ENCODE peak calls at places on chromosomes 16 and 17, in ten cellular contexts. C, D, Y, F, H, I, V, P, B and K are unnamed samples. For H3K4me1, the result is how much of the 10 kb centered on the place peaks cover.

GRCh38 chr17:70767102-70767701 is 597.9 kb downstream of the KCNJ2 start:
- DNase-seq in C (peak), D (peak), Y (peak), F (no peak), H (no peak), I (no peak), V (no peak), P (peak), B (no peak), K (no peak)

GRCh38 chr16:91484-91883 is 13.5 kb downstream of the MPG start:
- DNase-seq in C (peak), D (peak), Y (no peak), F (no peak), H (no peak), I (no peak), V (no peak), P (no peak), B (no peak), K (no peak)

GRCh38 chr17:17511293-17511741 is 15.1 kb upstream of the RASD1 start:
- DNase-seq in C (no peak), D (no peak), Y (no peak), F (no peak), H (peak), I (peak), V (no peak), P (no peak), B (no peak), K (no peak)

GRCh38 chr17:27519550-27519949 is 63.3 kb downstream of the KSR1 start:
- DNase-seq in C (no peak), D (no peak), Y (no peak), F (no peak), H (no peak), I (no peak), V (no peak), P (no peak), B (no peak), K (no peak)

GRCh38 chr17:12927541-12928425 is 90.0 kb downstream of the ELAC2 start:
- DNase-seq in C (no peak), D (no peak), Y (no peak), F (no peak), H (peak), I (no peak), V (no peak), P (no peak), B (no peak), K (no peak)

GRCh38 chr17:20154601-20155000 is 145.4 kb downstream of the SPECC1 start:
- DNase-seq in C (peak), D (no peak), Y (no peak), F (no peak), H (no peak), I (no peak), V (no peak), P (no peak), B (no peak), K (no peak)

GRCh38 chr16:50688867-50689266 is 4.5 kb upstream of the NOD2 start:
- DNase-seq in C (no peak), D (no peak), Y (no peak), F (no peak), H (no peak), I (no peak), V (no peak), P (no peak), B (no peak), K (no peak)

GRCh38 chr16:84284168-84284722 is 10.4 kb upstream of the WFDC1 start:
- DNase-seq in C (peak), D (peak), Y (no peak), F (no peak), H (peak), I (peak), V (no peak), P (peak), B (no peak), K (peak)

GRCh38 chr17:29589524-29590260 is at the start of gene GIT1:
- DNase-seq in C (peak), D (peak), Y (peak), F (peak), H (peak), I (peak), V (peak), P (peak), B (peak), K (peak)

GRCh38 chr17:29587591-29587990 is 1.9 kb downstream of the GIT1 start:
- DNase-seq in C (no peak), D (no peak), Y (no peak), F (no peak), H (no peak), I (no peak), V (no peak), P (no peak), B (no peak), K (no peak)

GRCh38 chr17:29588561-29589411 is 662 bp downstream of the GIT1 start:
- DNase-seq in C (peak), D (peak), Y (peak), F (no peak), H (no peak), I (no peak), V (no peak), P (peak), B (peak), K (peak)

GRCh38 chr17:29586676-29587469 is 2.6 kb downstream of the GIT1 start:
- DNase-seq in C (no peak), D (no peak), Y (no peak), F (no peak), H (no peak), I (no peak), V (peak), P (no peak), B (no peak), K (no peak)

GRCh38 chr17:29588017-29588557 is 1.4 kb downstream of the GIT1 start:
- DNase-seq in C (no peak), D (no peak), Y (no peak), F (no peak), H (no peak), I (no peak), V (no peak), P (no peak), B (no peak), K (no peak)
- H3K4me3 ChIP-seq in C (peak), D (peak), Y (peak), F (peak), H (peak), I (peak), V (peak), P (peak), B (peak), K (no peak)

DNA sequence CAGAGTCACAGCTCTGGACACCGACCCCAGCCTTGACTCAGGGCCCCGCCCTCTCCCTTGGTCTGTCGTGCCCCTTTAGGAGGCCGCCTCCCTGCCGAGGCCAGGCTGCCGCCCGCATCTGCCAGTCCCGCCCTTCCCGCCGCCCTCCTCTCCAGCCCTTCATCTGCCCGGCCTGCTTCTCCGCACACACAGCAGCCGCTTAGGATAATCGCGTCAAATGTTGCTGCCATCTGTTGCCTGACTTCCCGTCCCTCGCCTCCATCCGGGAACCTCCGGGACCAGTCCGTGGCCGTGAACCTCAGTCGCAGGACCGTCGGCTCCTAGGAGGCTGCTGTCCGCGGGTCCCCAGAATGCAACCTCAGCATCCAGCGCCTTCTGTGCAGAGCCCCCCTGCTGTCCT is 11.9 kb downstream of the GSE1 start:
- DNase-seq in C (no peak), D (no peak), Y (no peak), F (no peak), H (no peak), I (no peak), V (no peak), P (peak), B (no peak), K (no peak)
- H3K4me1 ChIP-seq in C (under half), D (under half), Y (under half), F (under half), H (under half), I (under half), V (under half), P (under half), B (under half), K (half or more)

GRCh38 chr17:38326996-38327792 is 16.6 kb downstream of the GPR179 start:
- DNase-seq in C (no peak), D (no peak), Y (no peak), F (no peak), H (peak), I (no peak), V (no peak), P (peak), B (no peak), K (no peak)

GRCh38 chr17:38329808-38330730 is 13.7 kb downstream of the GPR179 start:
- DNase-seq in C (no peak), D (no peak), Y (no peak), F (no peak), H (no peak), I (no peak), V (no peak), P (peak), B (no peak), K (no peak)

GRCh38 chr17:38329284-38329683 is 14.5 kb downstream of the GPR179 start:
- DNase-seq in C (no peak), D (no peak), Y (no peak), F (no peak), H (no peak), I (no peak), V (no peak), P (no peak), B (no peak), K (no peak)

GRCh38 chr17:38328620-38329019 is 15.1 kb downstream of the GPR179 start:
- DNase-seq in C (no peak), D (no peak), Y (no peak), F (no peak), H (no peak), I (no peak), V (no peak), P (no peak), B (no peak), K (no peak)

DNA sequence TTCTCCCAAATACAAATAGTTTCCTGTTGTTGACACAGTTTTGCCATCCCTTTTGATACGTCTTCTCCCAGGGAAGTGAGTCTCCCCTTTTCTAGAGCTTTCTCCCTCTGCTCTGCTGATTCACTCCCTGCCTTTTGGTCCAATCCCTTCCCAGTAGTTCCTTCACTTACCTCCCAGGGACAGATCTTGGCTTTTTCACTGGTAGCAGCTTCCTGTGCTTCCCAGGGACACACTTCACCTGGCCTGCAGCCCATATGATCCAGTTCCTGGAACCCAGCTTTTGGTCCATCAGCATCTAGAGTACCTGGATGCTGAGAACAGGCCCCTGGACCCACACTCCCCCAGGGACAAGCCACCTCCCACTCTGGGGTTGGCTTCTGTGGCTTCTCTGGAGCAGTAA is 15.8 kb downstream of the GPR179 start:
- DNase-seq in C (no peak), D (no peak), Y (no peak), F (no peak), H (no peak), I (no peak), V (no peak), P (peak), B (no peak), K (no peak)
- H3K4me3 ChIP-seq in C (no peak), D (no peak), Y (no peak), F (no peak), H (no peak), I (no peak), V (no peak), P (no peak), B (no peak), K (no peak)

GRCh38 chr17:57948169-57948554 is 7.0 kb downstream of the CUEDC1 start:
- DNase-seq in C (no peak), D (no peak), Y (no peak), F (no peak), H (no peak), I (no peak), V (no peak), P (no peak), B (no peak), K (no peak)

GRCh38 chr17:57947369-57947768 is 7.8 kb downstream of the CUEDC1 start:
- DNase-seq in C (no peak), D (no peak), Y (no peak), F (no peak), H (no peak), I (no peak), V (no peak), P (no peak), B (no peak), K (no peak)

GRCh38 chr17:57949649-57950048 is 5.6 kb downstream of the CUEDC1 start:
- DNase-seq in C (no peak), D (no peak), Y (peak), F (no peak), H (peak), I (no peak), V (peak), P (no peak), B (no peak), K (no peak)

GRCh38 chr17:57946798-57947358 is 8.3 kb downstream of the CUEDC1 start:
- DNase-seq in C (no peak), D (peak), Y (peak), F (no peak), H (peak), I (no peak), V (no peak), P (no peak), B (no peak), K (peak)

GRCh38 chr17:57948555-57949420 is 6.4 kb downstream of the CUEDC1 start:
- DNase-seq in C (no peak), D (peak), Y (peak), F (no peak), H (no peak), I (no peak), V (peak), P (no peak), B (no peak), K (peak)
- H3K4me1 ChIP-seq in C (under half), D (half or more), Y (half or more), F (under half), H (under half), I (half or more), V (half or more), P (half or more), B (under half), K (under half)

GRCh38 chr17:47686276-47686635 is 7.7 kb upstream of the TBKBP1 start:
- DNase-seq in C (no peak), D (peak), Y (no peak), F (no peak), H (no peak), I (no peak), V (peak), P (no peak), B (no peak), K (no peak)
- H3K4me3 ChIP-seq in C (no peak), D (no peak), Y (no peak), F (no peak), H (no peak), I (no peak), V (no peak), P (no peak), B (no peak), K (no peak)

GRCh38 chr16:76335187-76335974 is 58.2 kb downstream of the CNTNAP4 start:
- DNase-seq in C (no peak), D (no peak), Y (no peak), F (no peak), H (no peak), I (no peak), V (no peak), P (no peak), B (no peak), K (no peak)

GRCh38 chr16:76343761-76344160 is 66.6 kb downstream of the CNTNAP4 start:
- DNase-seq in C (no peak), D (no peak), Y (no peak), F (no peak), H (no peak), I (no peak), V (no peak), P (no peak), B (no peak), K (no peak)

GRCh38 chr16:76338472-76338871 is 61.3 kb downstream of the CNTNAP4 start:
- DNase-seq in C (no peak), D (no peak), Y (no peak), F (no peak), H (no peak), I (no peak), V (no peak), P (no peak), B (no peak), K (no peak)
- H3K4me1 ChIP-seq in C (under half), D (under half), Y (under half), F (under half), H (under half), I (under half), V (under half), P (under half), B (under half), K (under half)